ENCODE peak calls at places on chromosomes 7 and 10, in seven cellular contexts. P is tibial nerve, U is stomach, V is esophagus muscularis mucosa, H is SK-N-SH, Q is A549, N is ovary. R is an unnamed sample.

GRCh38 chr7:156616269-156617202 is 24.0 kb upstream of the RNF32 start:
- DNase-seq in P (no peak), Q (no peak), H (peak), U (no peak), V (no peak), N (no peak), R (no peak)

GRCh38 chr7:2255145-2256139 is 13.4 kb downstream of the NUDT1 start:
- DNase-seq in H (peak), U (no peak), V (no peak), Q (no peak), P (no peak), N (no peak), R (no peak)

GRCh38 chr7:109616551-109617069 is 1046.9 kb downstream of the DNAJB9 start:
- DNase-seq in H (no peak), P (no peak), U (no peak), N (no peak), V (no peak), Q (no peak), R (no peak)

GRCh38 chr10:113030453-113030852 is 80.4 kb downstream of the TCF7L2 start:
- DNase-seq in H (no peak), U (no peak), N (no peak), Q (no peak), P (no peak), V (no peak), R (no peak)

GRCh38 chr7:22563115-22563514 is 63.1 kb upstream of the STEAP1B start:
- DNase-seq in H (no peak), P (no peak), N (no peak), U (no peak), Q (no peak), V (peak), R (no peak)

GRCh38 chr10:110006358-110007170 is 1.2 kb upstream of the ADD3 start:
- DNase-seq in U (peak), Q (peak), H (peak), V (peak), N (peak), P (peak), R (peak)

GRCh38 chr10:19966751-19967150 is 150.5 kb downstream of the PLXDC2 start:
- DNase-seq in P (no peak), V (no peak), U (no peak), H (peak), N (no peak), Q (no peak), R (no peak)

GRCh38 chr10:98684019-98684899 is 237.5 kb upstream of the HPS1 start:
- DNase-seq in P (no peak), V (no peak), Q (no peak), N (no peak), U (no peak), H (no peak), R (no peak)

GRCh38 chr10:26436848-26437247 is 1.3 kb upstream of the APBB1IP start:
- DNase-seq in H (no peak), P (no peak), U (no peak), N (no peak), V (peak), Q (no peak), R (no peak)

GRCh38 chr7:97004931-97005763 is at the start of gene DLX6:
- DNase-seq in H (peak), U (no peak), Q (peak), V (peak), N (peak), P (no peak), R (no peak)

GRCh38 chr7:121562274-121562673 is 166.2 kb upstream of the FAM3C start:
- DNase-seq in P (no peak), N (no peak), V (no peak), H (no peak), Q (no peak), U (no peak), R (no peak)

GRCh38 chr7:29424295-29424983 is 139.2 kb upstream of the PRR15 start:
- DNase-seq in U (no peak), V (no peak), H (no peak), N (no peak), P (no peak), Q (no peak), R (no peak)

GRCh38 chr7:84510501-84510900 is 315.9 kb upstream of the SEMA3A start:
- DNase-seq in Q (no peak), H (no peak), U (no peak), P (no peak), V (no peak), N (no peak), R (no peak)

GRCh38 chr10:15027741-15028140 is 16.0 kb upstream of the OLAH start:
- DNase-seq in P (no peak), N (no peak), V (no peak), H (no peak), U (no peak), Q (no peak), R (no peak)

GRCh38 chr10:22301193-22301592 is 15.0 kb upstream of the COMMD3 start:
- DNase-seq in N (no peak), P (no peak), Q (no peak), U (no peak), H (no peak), V (no peak), R (no peak)

GRCh38 chr10:44279376-44279775 is 105.5 kb downstream of the CXCL12 start:
- DNase-seq in N (no peak), V (no peak), Q (no peak), H (no peak), U (no peak), P (no peak), R (no peak)

GRCh38 chr7:94664023-94664422 is 8.1 kb upstream of the SGCE start:
- DNase-seq in H (no peak), U (no peak), N (no peak), P (no peak), V (peak), Q (no peak), R (no peak)

GRCh38 chr10:124058346-124059003 is 34.9 kb downstream of the CHST15 start:
- DNase-seq in N (no peak), V (no peak), H (no peak), Q (no peak), U (no peak), P (no peak), R (no peak)

GRCh38 chr10:112394475-112394875 is 20.6 kb downstream of the ACSL5 start:
- DNase-seq in V (no peak), P (no peak), U (peak), H (no peak), N (no peak), Q (no peak), R (no peak)

GRCh38 chr10:33201971-33202370 is 132.5 kb downstream of the NRP1 start:
- DNase-seq in V (no peak), H (no peak), N (no peak), Q (no peak), U (no peak), P (no peak), R (no peak)

GRCh38 chr10:114694735-114695134 is 36.7 kb upstream of the ABLIM1 start:
- DNase-seq in H (peak), P (no peak), Q (peak), V (no peak), U (peak), N (no peak), R (no peak)

DNA sequence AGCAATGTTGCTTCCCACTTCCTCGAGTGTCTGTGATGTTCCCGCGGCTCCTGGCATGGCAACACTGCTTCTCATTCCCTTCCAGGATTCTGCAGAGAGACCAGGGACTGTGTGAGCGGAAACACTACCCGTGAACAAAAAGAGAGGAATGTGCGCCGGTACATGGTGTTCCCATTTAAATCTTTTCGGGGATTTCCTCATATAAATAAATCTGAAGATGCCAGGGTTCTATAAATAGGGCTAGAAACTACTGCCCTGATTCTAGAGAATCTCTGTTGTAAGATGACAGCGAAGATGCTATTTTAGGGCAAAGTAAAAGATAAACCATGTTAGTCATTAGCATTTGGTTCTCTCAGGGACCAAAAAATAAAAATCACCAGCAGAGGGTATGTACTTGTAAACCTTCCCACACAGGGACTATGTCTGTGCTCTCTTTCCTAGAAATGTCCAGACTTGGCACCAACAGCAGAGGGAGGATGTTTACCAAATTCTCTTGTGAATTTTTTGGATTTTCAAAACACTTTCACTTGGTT is 92.2 kb upstream of the DDC start:
- DNase-seq in H (no peak), P (peak), V (no peak), Q (no peak), U (no peak), N (peak), R (no peak)
- TF ChIP-seq EP300 in H (no peak), P (peak), V (peak), Q (no peak), U (peak), N (peak), R (peak)

GRCh38 chr7:102132209-102132752 is 154.4 kb upstream of the SH2B2 start:
- DNase-seq in V (no peak), N (no peak), H (no peak), U (no peak), P (no peak), Q (no peak), R (no peak)

GRCh38 chr7:102128303-102128702 is 158.4 kb upstream of the SH2B2 start:
- DNase-seq in Q (no peak), V (no peak), U (no peak), P (no peak), H (no peak), N (no peak), R (no peak)

GRCh38 chr7:102125127-102125561 is 161.5 kb upstream of the SH2B2 start:
- DNase-seq in P (peak), U (no peak), Q (peak), V (peak), H (no peak), N (peak), R (no peak)

GRCh38 chr7:102129636-102130370 is 156.9 kb upstream of the SH2B2 start:
- DNase-seq in P (no peak), U (no peak), N (no peak), V (no peak), H (no peak), Q (no peak), R (no peak)
- TF ChIP-seq EP300 in P (no peak), U (no peak), N (no peak), V (no peak), H (no peak), Q (no peak), R (no peak)

GRCh38 chr7:149141893-149142292 is 5.4 kb upstream of the ZNF398 start:
- DNase-seq in N (no peak), V (no peak), U (no peak), P (no peak), Q (no peak), H (no peak), R (no peak)

GRCh38 chr7:149144996-149145850 is 2.0 kb upstream of the ZNF398 start:
- DNase-seq in N (no peak), H (no peak), Q (no peak), U (no peak), V (no peak), P (no peak), R (no peak)

GRCh38 chr7:149147730-149148653 is 739 bp downstream of the ZNF398 start:
- DNase-seq in P (peak), V (no peak), Q (peak), H (peak), U (peak), N (peak), R (peak)

GRCh38 chr7:149150981-149151380 is 3.7 kb downstream of the ZNF398 start:
- DNase-seq in N (no peak), Q (no peak), V (no peak), H (no peak), P (no peak), U (no peak), R (no peak)

DNA sequence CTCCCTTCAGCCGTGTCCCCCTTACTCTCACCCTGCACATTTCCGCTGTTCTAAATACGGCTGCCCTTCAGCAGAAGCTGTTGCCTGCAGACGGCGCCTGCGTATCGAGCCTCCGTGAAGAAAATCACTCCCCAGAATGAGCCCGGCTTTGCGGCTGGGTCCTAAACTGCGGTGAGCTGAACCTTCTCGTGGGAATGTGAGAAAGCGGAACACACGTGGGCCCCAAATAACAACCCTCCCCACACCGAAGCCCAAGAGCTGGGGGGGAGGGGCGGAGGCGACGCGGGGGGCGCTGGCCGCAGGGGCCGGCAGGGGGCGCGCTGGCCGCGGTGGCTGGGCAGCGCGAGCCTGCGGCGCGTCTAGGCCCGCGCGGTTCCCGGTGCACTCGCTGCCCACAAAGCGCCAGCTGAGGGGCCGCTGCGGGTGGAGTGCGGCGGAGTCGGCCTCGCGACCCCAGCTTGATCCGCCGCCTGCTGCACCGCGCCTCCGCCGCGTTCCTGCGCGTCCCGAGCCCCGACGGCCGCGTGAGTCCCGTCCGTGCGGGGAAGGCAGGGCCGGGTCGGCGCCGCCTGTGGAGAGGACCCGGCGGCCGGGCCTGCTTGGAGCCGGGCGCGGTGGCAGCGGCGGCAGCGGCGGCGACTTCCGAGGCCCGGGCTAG is at the start of gene ZNF398:
- DNase-seq in N (peak), P (peak), Q (peak), U (peak), V (peak), H (peak), R (no peak)
- TF ChIP-seq EP300 in N (no peak), P (peak), Q (no peak), U (no peak), V (no peak), H (no peak), R (no peak)

DNA sequence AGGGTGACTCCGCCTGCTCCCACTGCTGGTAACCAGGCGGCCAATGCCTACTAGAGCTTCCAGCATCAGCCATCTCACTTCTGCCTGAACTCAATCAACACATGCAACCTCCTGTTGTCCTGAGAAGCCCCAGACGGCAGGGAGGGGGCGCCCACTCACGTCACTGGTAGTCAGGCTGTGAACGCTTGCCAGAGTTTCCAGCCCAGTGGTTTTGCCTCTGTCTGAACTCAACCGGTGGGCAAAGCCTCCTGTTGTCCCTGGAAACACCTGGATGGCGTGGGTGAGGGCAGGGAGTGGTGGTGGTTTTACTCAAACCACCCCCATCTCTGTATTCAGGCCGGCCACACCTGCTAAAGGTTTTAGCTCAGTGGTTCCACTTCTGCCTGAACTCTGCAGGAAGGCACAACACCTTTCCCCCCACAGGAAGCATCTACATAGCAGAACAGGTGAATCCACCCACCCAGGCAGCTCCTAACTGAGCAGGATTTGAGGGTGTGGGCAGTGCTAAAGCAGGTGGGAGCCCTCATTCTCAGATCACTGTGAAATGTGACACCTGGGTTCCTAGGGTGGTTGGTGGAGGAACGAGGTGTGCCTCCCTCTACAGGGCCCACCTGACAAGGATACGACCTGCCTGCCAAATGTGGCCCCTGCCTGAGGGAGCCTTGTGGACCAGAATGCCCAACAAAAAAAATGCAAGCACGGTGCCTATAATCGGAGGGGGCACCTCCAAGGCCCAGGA is 563.0 kb upstream of the SEMA3D start:
- DNase-seq in Q (no peak), H (no peak), N (no peak), V (no peak), U (no peak), P (no peak), R (no peak)
- TF ChIP-seq EP300 in Q (no peak), H (no peak), N (no peak), V (no peak), U (no peak), P (no peak), R (no peak)

GRCh38 chr10:18516851-18517250 is 134.5 kb downstream of the NSUN6 start:
- DNase-seq in Q (no peak), V (no peak), U (no peak), P (no peak), N (no peak), H (peak), R (no peak)
- TF ChIP-seq EP300 in Q (no peak), V (no peak), U (no peak), P (no peak), N (no peak), H (no peak), R (no peak)

DNA sequence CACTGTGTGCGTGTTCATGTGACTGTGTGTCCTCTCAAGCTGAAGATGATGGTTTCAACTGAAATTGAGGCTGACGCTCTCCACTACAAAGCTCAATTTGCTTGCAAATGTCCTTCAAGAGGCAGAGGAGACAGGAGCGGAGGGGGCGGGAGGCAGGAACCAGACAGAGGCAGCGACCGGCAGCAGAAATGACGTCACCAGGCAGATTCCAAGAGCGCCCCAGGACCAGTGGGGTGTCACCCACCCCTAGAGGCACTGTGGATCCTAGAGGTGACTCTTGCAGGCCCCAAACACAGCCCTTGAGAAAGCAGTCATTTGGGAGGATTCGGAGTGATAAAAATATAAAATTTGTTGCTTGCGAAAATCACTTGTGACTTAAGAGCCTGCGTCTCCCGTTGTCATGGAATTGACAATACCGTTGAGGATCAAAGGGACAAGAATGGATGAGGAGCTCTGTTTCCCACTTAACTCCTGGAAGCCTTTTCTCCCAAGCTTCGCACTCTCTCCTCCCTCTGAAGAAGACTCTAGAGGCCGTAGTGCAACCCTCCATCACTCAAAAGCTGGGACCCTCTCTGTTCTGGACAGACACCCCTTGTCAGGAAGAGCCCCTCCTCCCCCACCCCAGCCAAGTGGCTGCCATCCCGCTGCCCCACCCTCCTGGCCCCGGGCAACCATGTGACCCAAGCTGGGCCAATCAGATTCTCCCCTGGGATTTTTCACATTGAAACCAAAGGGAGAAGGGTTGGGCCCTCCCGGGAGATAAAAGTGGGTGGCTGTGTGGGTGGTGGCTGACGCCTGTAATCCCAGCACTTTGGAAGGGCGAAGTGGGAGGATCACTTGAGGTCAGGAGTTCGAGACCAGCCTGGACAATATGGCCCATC is 16.4 kb upstream of the SLC29A4 start:
- DNase-seq in U (no peak), P (no peak), Q (no peak), H (peak), N (no peak), V (no peak), R (no peak)
- TF ChIP-seq EP300 in U (no peak), P (no peak), Q (no peak), H (no peak), N (no peak), V (no peak), R (no peak)

GRCh38 chr10:45410807-45411606 is 37.0 kb downstream of the ALOX5 start:
- DNase-seq in P (no peak), N (no peak), U (no peak), V (no peak), Q (no peak), H (no peak), R (no peak)
- TF ChIP-seq EP300 in P (no peak), N (no peak), U (no peak), V (no peak), Q (no peak), H (no peak), R (no peak)

DNA sequence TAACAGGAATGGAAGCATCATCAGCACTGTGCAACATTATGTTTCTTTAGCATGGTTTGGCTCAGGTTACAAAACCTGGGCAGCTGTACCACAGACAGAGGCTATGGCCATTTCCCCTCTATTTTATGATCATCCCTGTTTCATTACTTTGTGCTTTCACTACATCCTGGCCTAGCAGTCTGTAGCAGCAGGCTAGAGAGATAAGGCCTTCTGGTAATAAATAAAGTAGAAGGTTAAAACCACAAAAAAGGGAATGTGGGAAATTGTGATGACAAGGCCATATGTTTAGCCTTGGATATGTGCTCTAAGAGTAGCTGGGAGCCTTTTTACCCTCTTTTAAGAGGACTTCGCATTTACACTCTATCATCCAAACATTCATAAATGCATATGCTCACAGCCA is 266.2 kb upstream of the PHF14 start:
- DNase-seq in U (no peak), V (no peak), H (peak), N (no peak), Q (no peak), P (no peak), R (no peak)
- TF ChIP-seq EP300 in U (no peak), V (no peak), H (no peak), N (no peak), Q (no peak), P (no peak), R (no peak)